ENCODE peak calls at places on chromosomes 1 and 21, in four cellular contexts. K is A549, T is thoracic aorta, S is DND-41. Q is an unnamed sample.

GRCh38 chr1:27604579-27605299 is 795 bp upstream of the AHDC1 start:
- DNase-seq in K (no peak), S (no peak), T (no peak), Q (no peak)

GRCh38 chr21:38847556-38847955 is 41.8 kb downstream of the ETS2 start:
- DNase-seq in S (no peak), K (no peak), T (no peak), Q (no peak)

GRCh38 chr1:6181347-6181770 is 1.2 kb upstream of the CHD5 start:
- DNase-seq in S (no peak), K (no peak), T (no peak), Q (no peak)

GRCh38 chr1:202684716-202685115 is 25.5 kb downstream of the SYT2 start:
- DNase-seq in S (no peak), K (no peak), T (no peak), Q (no peak)

GRCh38 chr1:993379-993995 is 6.4 kb downstream of the HES4 start:
- DNase-seq in S (no peak), T (no peak), K (no peak), Q (no peak)

GRCh38 chr1:20261095-20261494 is 29.6 kb upstream of the VWA5B1 start:
- DNase-seq in K (no peak), T (no peak), S (no peak), Q (no peak)

GRCh38 chr1:109181085-109181806 is 32.5 kb upstream of the SARS1 start:
- DNase-seq in S (no peak), K (peak), T (no peak), Q (no peak)

GRCh38 chr1:208115924-208116614 is 128.1 kb downstream of the PLXNA2 start:
- DNase-seq in S (no peak), K (no peak), T (no peak), Q (no peak)

GRCh38 chr1:65141394-65141793 is 6.6 kb upstream of the AK4 start:
- DNase-seq in K (no peak), S (no peak), T (no peak), Q (no peak)

GRCh38 chr1:85122169-85122568 is 73.9 kb upstream of the MCOLN3 start:
- DNase-seq in S (no peak), K (no peak), T (no peak), Q (no peak)

GRCh38 chr1:4075436-4076225 is 175.6 kb upstream of the C1orf174 start:
- DNase-seq in T (no peak), K (no peak), S (no peak), Q (no peak)

GRCh38 chr1:222653178-222653827 is 35.4 kb downstream of the MIA3 start:
- DNase-seq in K (no peak), S (no peak), T (no peak), Q (no peak)

GRCh38 chr1:29896791-29897725 is 660.7 kb downstream of the PTPRU start:
- DNase-seq in K (no peak), S (no peak), T (no peak), Q (no peak)

GRCh38 chr1:227945891-227946623 is 1.7 kb downstream of the WNT9A start:
- DNase-seq in K (peak), T (no peak), S (no peak), Q (peak)

GRCh38 chr1:159015440-159015909 is 5.8 kb downstream of the IFI16 start:
- DNase-seq in T (peak), S (peak), K (no peak), Q (peak)

DNA sequence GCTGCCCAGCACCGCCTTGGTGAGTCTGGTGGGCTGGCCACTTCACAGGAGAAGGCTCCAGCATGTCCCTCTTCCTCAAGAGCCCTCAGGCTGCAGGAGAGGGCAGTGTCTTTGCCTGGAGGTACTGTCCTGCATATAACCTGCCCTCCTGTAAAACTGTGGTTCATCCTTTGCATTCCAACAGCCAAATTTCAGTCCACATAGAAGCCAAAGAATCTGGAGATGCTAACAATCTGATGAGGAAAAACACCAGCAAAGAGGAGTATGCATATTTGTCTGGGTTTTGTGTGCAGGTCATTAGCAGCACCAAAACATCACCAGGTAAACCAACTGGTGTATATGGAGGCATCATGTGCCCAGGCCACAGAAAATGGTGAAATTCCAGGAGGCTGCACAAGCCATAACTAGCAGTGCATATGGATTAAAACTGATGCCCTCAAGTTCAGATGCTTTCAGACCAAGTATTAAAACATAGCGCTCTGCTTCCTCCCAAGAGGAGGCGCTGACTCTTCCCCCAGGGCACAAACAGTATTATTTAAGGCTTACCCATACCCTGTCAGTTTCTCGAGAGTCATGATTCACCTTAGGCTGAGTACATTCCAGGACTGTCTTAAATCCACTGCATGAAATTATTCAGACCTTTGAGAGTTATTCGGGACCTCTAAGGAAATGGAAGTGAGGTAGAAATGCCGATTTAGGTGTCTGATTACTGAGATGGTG is 150.5 kb upstream of the COA6 start:
- DNase-seq in T (no peak), K (no peak), S (no peak), Q (no peak)
- TF ChIP-seq CTCF in T (no peak), K (no peak), S (no peak), Q (no peak)

DNA sequence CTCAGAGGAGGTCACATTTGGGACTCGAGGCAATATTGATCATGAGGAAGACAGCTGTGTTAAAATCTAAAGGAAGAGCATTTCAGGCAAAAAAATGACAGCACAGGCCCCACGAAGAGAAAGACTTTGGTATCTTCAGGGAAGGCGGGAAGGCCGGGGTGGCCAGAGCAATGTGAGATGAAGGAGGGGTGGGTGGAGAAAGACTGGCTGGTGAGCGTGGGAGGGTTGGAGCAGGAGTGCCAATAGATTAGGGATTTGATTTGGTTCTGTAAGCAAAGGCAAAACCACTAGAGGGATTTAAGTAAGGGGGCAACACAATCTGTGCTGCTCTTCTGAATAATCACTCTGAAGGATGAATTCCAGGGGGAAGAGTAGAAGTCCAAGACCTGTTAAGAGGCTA is 48.0 kb upstream of the BCL9 start:
- DNase-seq in T (no peak), K (no peak), S (no peak), Q (no peak)
- TF ChIP-seq CTCF in T (no peak), K (no peak), S (no peak), Q (no peak)

GRCh38 chr1:53244126-53244525 is 5.8 kb upstream of the MAGOH start:
- DNase-seq in T (no peak), K (no peak), S (no peak), Q (no peak)

GRCh38 chr1:53241828-53242227 is 3.5 kb upstream of the MAGOH start:
- DNase-seq in S (no peak), K (no peak), T (no peak), Q (no peak)

GRCh38 chr1:53237638-53238037 is 680 bp downstream of the MAGOH start:
- DNase-seq in T (no peak), K (no peak), S (no peak), Q (no peak)

GRCh38 chr1:53242381-53242780 is 4.1 kb upstream of the MAGOH start:
- DNase-seq in S (no peak), T (no peak), K (no peak), Q (no peak)

DNA sequence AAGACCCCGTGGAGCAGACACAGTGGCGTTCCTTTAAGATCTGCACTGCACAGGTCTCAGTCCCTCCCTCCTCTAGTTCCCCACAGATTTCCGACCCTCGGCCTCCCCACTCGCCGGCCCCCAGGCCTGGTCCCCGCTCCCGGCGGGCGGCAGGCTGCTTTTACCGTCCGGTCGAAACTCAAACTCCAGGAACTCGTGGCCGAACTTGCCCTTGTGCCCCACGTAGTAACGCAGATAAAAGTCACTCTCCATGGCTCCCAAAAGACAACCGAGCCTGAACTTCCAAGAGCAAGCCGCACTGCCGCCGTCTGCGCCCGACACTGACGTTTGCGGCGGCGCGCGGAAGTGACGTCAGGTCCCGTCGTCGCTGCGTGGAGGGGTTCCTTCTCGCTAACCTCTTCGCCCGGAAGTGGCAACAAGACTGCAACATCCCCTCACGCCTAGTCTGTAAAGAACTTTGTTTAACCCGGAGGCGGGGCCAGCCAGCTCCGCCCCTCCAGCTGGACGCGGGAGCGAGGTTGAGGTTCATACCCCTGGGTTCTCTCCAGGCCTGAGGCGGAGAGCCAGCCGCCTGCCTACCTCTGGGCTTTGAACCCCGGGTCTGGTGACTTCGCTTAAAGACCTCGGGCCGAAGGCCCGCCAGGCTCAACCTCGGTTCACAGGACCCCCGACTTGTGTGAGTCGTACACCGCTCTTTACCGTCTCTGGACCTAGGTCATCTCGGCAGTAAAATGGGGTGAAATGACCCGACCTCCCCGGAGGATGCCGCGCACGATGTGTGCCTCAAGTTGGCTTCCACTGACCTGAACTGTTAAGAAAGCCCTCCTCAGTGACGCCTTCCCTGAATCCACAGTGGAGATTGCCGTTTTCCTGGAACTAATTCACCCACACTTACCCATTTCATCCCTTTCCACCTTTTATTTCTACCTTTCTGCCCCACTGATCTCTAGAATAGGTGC is at the start of gene MAGOH:
- DNase-seq in K (peak), S (peak), T (peak), Q (peak)
- TF ChIP-seq CTCF in K (no peak), S (no peak), T (no peak), Q (no peak)

GRCh38 chr1:54108156-54108555 is 44.6 kb downstream of the CDCP2 start:
- DNase-seq in K (no peak), T (no peak), S (no peak), Q (no peak)

GRCh38 chr1:54105736-54106269 is 47.0 kb downstream of the CDCP2 start:
- DNase-seq in S (no peak), T (no peak), K (no peak), Q (no peak)

GRCh38 chr1:54105080-54105479 is 47.7 kb downstream of the CDCP2 start:
- DNase-seq in K (no peak), T (no peak), S (no peak), Q (no peak)

GRCh38 chr1:54109131-54110105 is 43.4 kb downstream of the CDCP2 start:
- DNase-seq in K (no peak), T (no peak), S (no peak), Q (no peak)

DNA sequence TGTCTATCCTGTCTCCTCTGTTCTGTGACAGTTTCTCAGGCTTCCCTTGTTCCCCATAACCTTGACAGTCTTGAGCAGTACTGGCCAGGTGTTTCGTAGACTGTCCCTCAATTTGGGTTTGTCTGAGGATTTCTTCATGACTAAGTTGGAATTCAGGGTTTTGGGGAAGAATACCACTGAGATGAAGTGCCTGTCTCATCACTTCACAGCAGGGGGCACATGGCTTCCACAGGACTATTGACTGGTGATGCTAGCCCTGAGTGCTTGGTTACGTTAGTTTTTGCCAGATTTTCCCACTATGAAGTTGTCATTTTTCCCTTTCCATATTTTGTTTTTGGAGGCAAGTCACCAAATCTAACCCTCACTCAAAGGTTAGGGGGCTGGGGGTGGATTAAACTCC is 45.7 kb downstream of the CDCP2 start:
- DNase-seq in S (no peak), K (no peak), T (no peak), Q (no peak)
- TF ChIP-seq CTCF in S (peak), K (no peak), T (no peak), Q (peak)

Q was measured in AG09319.